ENCODE peak calls at places on chromosome 13, in four cellular contexts. Y, L, C and B are unnamed samples. For H3K4me1, the result is how much of the 10 kb centered on the place peaks cover.

GRCh38 chr13:30052127-30052526 is 201.7 kb upstream of the UBL3 start:
- DNase-seq in Y (no peak), L (peak), C (no peak), B (no peak)

GRCh38 chr13:27263438-27263837 is 7.2 kb upstream of the RASL11A start:
- DNase-seq in Y (no peak), L (no peak), C (no peak), B (no peak)

GRCh38 chr13:94327318-94327717 is 152.2 kb downstream of the DCT start:
- DNase-seq in Y (no peak), L (no peak), C (peak), B (peak)

GRCh38 chr13:40124648-40125045 is 469.2 kb downstream of the COG6 start:
- DNase-seq in Y (no peak), L (no peak), C (no peak), B (no peak)

GRCh38 chr13:102097708-102098107 is 304.1 kb downstream of the FGF14 start:
- DNase-seq in Y (no peak), L (no peak), C (no peak), B (no peak)

GRCh38 chr13:22801402-22802003 is 379.3 kb upstream of the SGCG start:
- DNase-seq in Y (peak), L (peak), C (no peak), B (peak)

GRCh38 chr13:87089391-87089790 is 581.8 kb upstream of the SLITRK5 start:
- DNase-seq in Y (peak), L (no peak), C (no peak), B (no peak)

GRCh38 chr13:111183087-111183645 is 68.1 kb downstream of the ARHGEF7 start:
- DNase-seq in Y (no peak), L (no peak), C (no peak), B (no peak)

GRCh38 chr13:40064154-40064713 is 408.8 kb downstream of the COG6 start:
- DNase-seq in Y (no peak), L (no peak), C (no peak), B (peak)

GRCh38 chr13:68369739-68370138 is 1139.6 kb upstream of the PCDH9 start:
- DNase-seq in Y (no peak), L (peak), C (no peak), B (no peak)

GRCh38 chr13:78997902-78998654 is 339.1 kb upstream of the OBI1 start:
- DNase-seq in Y (no peak), L (no peak), C (no peak), B (no peak)

GRCh38 chr13:93118081-93118615 is 108.5 kb upstream of the GPC6 start:
- DNase-seq in Y (no peak), L (no peak), C (no peak), B (no peak)

GRCh38 chr13:66859934-66860867 is 369.9 kb downstream of the PCDH9 start:
- DNase-seq in Y (peak), L (peak), C (no peak), B (peak)

GRCh38 chr13:110014719-110015118 is 228.3 kb upstream of the IRS2 start:
- DNase-seq in Y (no peak), L (no peak), C (no peak), B (no peak)

GRCh38 chr13:49376121-49376520 is 67.7 kb downstream of the CAB39L start:
- DNase-seq in Y (no peak), L (no peak), C (no peak), B (no peak)

GRCh38 chr13:59680429-59681024 is 483.2 kb downstream of the DIAPH3 start:
- DNase-seq in Y (peak), L (peak), C (no peak), B (peak)

GRCh38 chr13:47858678-47859050 is 142.4 kb downstream of the SUCLA2 start:
- DNase-seq in Y (peak), L (no peak), C (no peak), B (no peak)

GRCh38 chr13:60887711-60888110 is 490.7 kb downstream of the TDRD3 start:
- DNase-seq in Y (no peak), L (no peak), C (no peak), B (no peak)

GRCh38 chr13:74669149-74669548 is 534.9 kb upstream of the KLF12 start:
- DNase-seq in Y (no peak), L (no peak), C (no peak), B (no peak)

GRCh38 chr13:110135977-110136597 is 170.9 kb downstream of the COL4A1 start:
- DNase-seq in Y (no peak), L (no peak), C (no peak), B (no peak)

GRCh38 chr13:93951153-93951552 is 528.3 kb downstream of the DCT start:
- DNase-seq in Y (peak), L (no peak), C (no peak), B (no peak)

DNA sequence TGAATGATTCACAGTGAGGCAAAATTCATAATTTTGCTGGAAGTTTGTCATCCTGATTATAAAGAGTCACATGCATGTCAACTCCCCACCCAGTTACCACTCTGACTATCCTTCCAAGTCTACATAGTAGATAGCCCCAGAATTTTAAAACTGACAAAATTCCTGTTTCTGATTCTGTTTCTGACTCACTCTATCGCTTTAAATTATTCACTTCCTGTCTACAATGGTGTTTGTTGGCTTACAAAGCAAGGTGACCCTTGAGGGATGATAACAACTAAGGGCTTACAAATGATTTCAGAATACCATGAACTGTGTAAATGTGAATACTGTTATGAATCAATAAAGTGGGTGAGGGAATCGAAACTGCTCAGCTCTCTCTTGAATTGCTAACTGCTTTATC is 98.7 kb upstream of the KL start:
- DNase-seq in Y (peak), L (no peak), C (peak), B (peak)
- TF ChIP-seq FOS in Y (no peak), L (no peak), C (no peak), B (peak)

GRCh38 chr13:76668716-76669115 is 217.5 kb downstream of the KCTD12 start:
- DNase-seq in Y (no peak), L (no peak), C (no peak), B (no peak)

GRCh38 chr13:76668141-76668540 is 218.1 kb downstream of the KCTD12 start:
- DNase-seq in Y (no peak), L (no peak), C (no peak), B (peak)

GRCh38 chr13:76663941-76664340 is 222.3 kb downstream of the KCTD12 start:
- DNase-seq in Y (peak), L (no peak), C (no peak), B (no peak)

GRCh38 chr13:76672422-76672821 is 213.8 kb downstream of the KCTD12 start:
- DNase-seq in Y (peak), L (no peak), C (no peak), B (no peak)

GRCh38 chr13:76667551-76667950 is 218.7 kb downstream of the KCTD12 start:
- DNase-seq in Y (peak), L (no peak), C (no peak), B (peak)
- TF ChIP-seq CTCF in Y (peak), L (no peak), C (no peak), B (peak)

DNA sequence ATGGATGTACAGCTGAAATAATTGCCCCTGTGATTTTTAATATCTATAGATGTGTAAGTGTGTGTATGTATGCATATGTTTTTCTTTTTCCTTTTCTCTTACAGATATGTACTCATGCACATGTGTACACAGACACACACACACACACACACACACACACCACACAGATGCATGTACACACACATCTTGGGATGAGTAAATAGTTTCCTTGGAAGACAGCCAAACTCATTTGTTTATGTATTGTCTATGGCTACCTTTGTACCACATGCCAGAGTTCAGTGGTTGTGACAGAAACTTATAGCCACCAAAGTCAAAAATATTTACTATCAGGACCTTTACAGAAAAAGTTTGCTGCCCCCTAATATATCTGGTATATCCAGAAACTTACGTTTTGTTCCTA is 192.6 kb downstream of the MAB21L1 start:
- DNase-seq in Y (no peak), L (no peak), C (no peak), B (peak)
- H3K4me1 ChIP-seq in Y (under half), L (under half), C (under half), B (under half)

GRCh38 chr13:98741741-98742435 is 10.6 kb downstream of the SLC15A1 start:
- DNase-seq in Y (no peak), L (no peak), C (no peak), B (no peak)
- TF ChIP-seq FOS in Y (no peak), L (no peak), C (no peak), B (no peak)

DNA sequence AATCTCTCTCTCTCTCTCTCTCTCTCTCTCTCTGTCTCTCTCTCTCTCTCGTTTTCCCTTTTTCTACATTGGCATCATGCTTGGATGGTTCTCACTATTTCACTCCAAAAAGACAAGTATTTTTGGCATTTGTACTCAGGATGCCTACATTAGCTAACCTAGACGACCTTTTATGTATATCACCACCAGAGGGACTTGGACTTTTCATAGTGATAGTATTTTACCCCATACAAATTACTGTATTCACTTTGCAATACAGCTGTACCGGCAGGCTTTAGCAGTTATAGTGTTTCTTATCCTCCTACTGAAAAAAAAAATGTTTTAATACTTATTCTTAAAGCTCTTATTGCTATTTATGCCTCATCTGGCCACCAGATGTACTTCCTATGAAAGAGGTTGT is 687.2 kb upstream of the KLHL1 start:
- DNase-seq in Y (no peak), L (no peak), C (no peak), B (no peak)
- TF ChIP-seq CTCF in Y (no peak), L (no peak), C (no peak), B (no peak)

GRCh38 chr13:97325738-97326137 is 103.6 kb downstream of the MBNL2 start:
- DNase-seq in Y (no peak), L (no peak), C (no peak), B (no peak)
- H3K4me1 ChIP-seq in Y (under half), L (under half), C (under half), B (under half)